ENCODE peak calls at places on chromosome 17, in ten cellular contexts. J is transverse colon, H is H1, A is stomach, X is esophagus muscularis mucosa, B is A549, S is sigmoid colon, Z is ovary, Q is tibial nerve, G is SK-N-SH. T is an unnamed sample.

GRCh38 chr17:36920032-36921000 is 17.0 kb upstream of the LHX1 start:
- DNase-seq in J (no peak), H (no peak), A (no peak), X (no peak), B (peak; percentile 84), S (no peak), Z (no peak), Q (no peak), G (no peak), T (peak; percentile 50)

GRCh38 chr17:63578769-63579111 is 22.0 kb upstream of the TACO1 start:
- DNase-seq in J (no peak), H (no peak), A (no peak), X (no peak), B (no peak), S (no peak), Z (no peak), Q (no peak), G (no peak), T (no peak)

GRCh38 chr17:69302682-69303081 is 24.3 kb downstream of the ABCA5 start:
- DNase-seq in J (no peak), H (no peak), A (no peak), X (no peak), B (no peak), S (no peak), Z (no peak), Q (no peak), G (no peak), T (no peak)

GRCh38 chr17:39632153-39632941 is 4.6 kb upstream of the STARD3 start:
- DNase-seq in J (peak; percentile 93), H (no peak), A (peak; percentile 60), X (no peak), B (no peak), S (peak; percentile 72), Z (no peak), Q (no peak), G (no peak), T (no peak)

GRCh38 chr17:68295086-68295485 is 3.8 kb downstream of the ARSG start:
- DNase-seq in J (no peak), H (no peak), A (no peak), X (no peak), B (no peak), S (no peak), Z (no peak), Q (no peak), G (no peak), T (no peak)

GRCh38 chr17:18877104-18877503 is 19.2 kb downstream of the PRPSAP2 start:
- DNase-seq in J (no peak), H (no peak), A (no peak), X (no peak), B (peak; percentile 21), S (no peak), Z (no peak), Q (no peak), G (no peak), T (no peak)

GRCh38 chr17:40121886-40122465 is at the start of gene MSL1:
- DNase-seq in J (peak; percentile 91), H (no peak), A (peak; percentile 90), X (peak; percentile 96), B (peak; percentile 83), S (peak; percentile 95), Z (peak; percentile 93), Q (peak; percentile 85), G (peak; percentile 98), T (peak; percentile 93)

GRCh38 chr17:29561541-29562517 is 5.0 kb downstream of the ABHD15 start:
- DNase-seq in J (peak; percentile 57), H (no peak), A (no peak), X (no peak), B (no peak), S (peak; percentile 75), Z (no peak), Q (no peak), G (no peak), T (no peak)

GRCh38 chr17:69828087-69828486 is 246.9 kb upstream of the KCNJ16 start:
- DNase-seq in J (no peak), H (no peak), A (peak; percentile 43), X (no peak), B (no peak), S (no peak), Z (no peak), Q (no peak), G (no peak), T (no peak)

GRCh38 chr17:1256699-1257098 is 13.5 kb upstream of the BHLHA9 start:
- DNase-seq in J (no peak), H (no peak), A (no peak), X (no peak), B (no peak), S (no peak), Z (no peak), Q (no peak), G (no peak), T (no peak)

GRCh38 chr17:7842380-7842949 is 8.4 kb downstream of the KDM6B start:
- DNase-seq in J (peak; percentile 82), H (no peak), A (peak; percentile 77), X (peak; percentile 94), B (peak; percentile 90), S (peak; percentile 85), Z (peak; percentile 77), Q (peak; percentile 67), G (no peak), T (peak; percentile 19)

GRCh38 chr17:37137070-37137610 is 188.4 kb downstream of the AATF start:
- DNase-seq in J (no peak), H (no peak), A (no peak), X (no peak), B (no peak), S (no peak), Z (no peak), Q (no peak), G (no peak), T (no peak)

GRCh38 chr17:42325026-42325425 is 36.7 kb downstream of the STAT5A start:
- DNase-seq in J (no peak), H (no peak), A (no peak), X (no peak), B (peak; percentile 85), S (peak; percentile 84), Z (no peak), Q (no peak), G (no peak), T (no peak)
- TF ChIP-seq EP300 in J (no peak), H (no peak), A (no peak), X (no peak), B (no peak), S (peak; percentile 60), Z (no peak), Q (no peak), G (no peak), T (no peak)

GRCh38 chr17:57557793-57558681 is 187.1 kb downstream of the CCDC182 start:
- DNase-seq in J (no peak), H (no peak), A (no peak), X (no peak), B (peak; percentile 28), S (no peak), Z (no peak), Q (no peak), G (no peak), T (no peak)

GRCh38 chr17:57559226-57559625 is 185.9 kb downstream of the CCDC182 start:
- DNase-seq in J (no peak), H (no peak), A (no peak), X (no peak), B (no peak), S (no peak), Z (no peak), Q (no peak), G (no peak), T (no peak)

GRCh38 chr17:57554826-57555635 is 190.1 kb downstream of the CCDC182 start:
- DNase-seq in J (no peak), H (no peak), A (no peak), X (no peak), B (no peak), S (no peak), Z (no peak), Q (no peak), G (peak; percentile 35), T (no peak)

GRCh38 chr17:57555636-57556175 is 189.4 kb downstream of the CCDC182 start:
- DNase-seq in J (no peak), H (no peak), A (no peak), X (no peak), B (no peak), S (no peak), Z (no peak), Q (no peak), G (no peak), T (no peak)

DNA sequence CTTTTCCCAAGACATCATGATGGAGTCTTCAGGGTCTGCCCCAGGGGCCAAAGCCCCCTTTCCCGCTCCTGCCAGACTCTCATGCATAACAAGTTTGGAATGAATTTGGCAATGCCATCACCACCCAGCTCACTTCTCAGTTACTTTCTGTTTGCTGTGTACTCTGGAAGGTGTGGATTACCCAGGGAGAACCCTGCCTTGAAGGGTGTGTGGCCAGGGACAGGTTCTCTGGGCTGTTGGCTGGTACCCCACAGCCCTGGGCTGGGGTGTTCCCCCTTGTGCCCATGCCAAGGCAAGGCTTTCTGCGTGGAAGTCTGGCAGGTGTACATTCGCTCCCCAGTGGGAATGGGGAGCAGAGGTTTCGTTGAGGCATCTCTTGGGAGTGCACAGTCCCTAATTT is 187.7 kb downstream of the CCDC182 start:
- DNase-seq in J (no peak), H (no peak), A (no peak), X (no peak), B (no peak), S (no peak), Z (no peak), Q (no peak), G (no peak), T (no peak)
- H3K4me1 ChIP-seq in J (peaks cover 22% of the 10 kb centered on the region), H (peaks cover 8% of the 10 kb centered on the region), A (peaks cover 26% of the 10 kb centered on the region), X (peaks cover 38% of the 10 kb centered on the region), B (peaks cover 32% of the 10 kb centered on the region), S (no peaks in the 10 kb centered on the region), Z (peaks cover 15% of the 10 kb centered on the region), Q (peaks cover 12% of the 10 kb centered on the region), G (peaks cover 16% of the 10 kb centered on the region), T (peaks cover 23% of the 10 kb centered on the region)

GRCh38 chr17:47720754-47721533 is 12.1 kb upstream of the TBX21 start:
- DNase-seq in J (peak; percentile 28), H (no peak), A (no peak), X (no peak), B (no peak), S (no peak), Z (no peak), Q (no peak), G (peak; percentile 70), T (no peak)
- TF ChIP-seq EP300 in J (no peak), H (no peak), A (no peak), X (no peak), B (no peak), S (no peak), Z (no peak), Q (no peak), G (no peak), T (no peak)

DNA sequence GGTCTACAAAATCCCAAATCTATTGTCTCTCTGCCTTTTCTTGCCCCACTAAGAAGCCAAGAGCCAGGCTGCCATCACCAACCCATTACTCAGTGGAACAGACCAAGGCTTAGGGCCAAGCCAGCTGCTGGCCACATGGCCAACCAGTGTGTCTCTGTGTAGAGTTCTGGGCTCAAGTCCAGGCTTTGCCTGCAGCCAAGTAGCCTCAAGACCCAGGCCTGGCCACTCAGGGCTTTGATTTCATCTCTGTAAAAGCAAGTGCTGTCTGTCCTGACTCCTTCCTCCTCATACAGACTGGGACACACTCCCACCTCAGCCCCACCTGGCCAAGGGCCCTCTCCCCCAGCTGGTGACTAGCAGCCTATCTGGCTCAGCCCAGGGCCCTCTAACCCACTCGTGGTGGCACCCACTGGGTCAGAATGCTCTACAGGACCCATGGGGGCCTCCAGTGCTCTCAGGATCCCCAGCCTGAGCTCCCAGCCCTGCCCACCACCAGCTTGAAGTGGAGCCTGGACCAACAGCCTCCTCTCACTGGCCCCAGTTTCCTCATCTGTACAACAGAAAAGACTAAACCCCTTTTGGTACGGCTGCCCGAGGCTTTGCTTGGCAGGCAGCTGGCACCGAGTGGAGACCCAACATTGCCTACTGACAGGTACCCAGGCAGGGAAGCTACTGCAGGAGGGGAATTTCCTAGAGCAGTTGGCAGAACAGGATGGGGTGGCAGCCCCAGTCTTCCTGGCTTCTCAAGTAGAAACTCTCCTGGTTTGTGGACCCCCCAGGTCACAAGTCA is 14.4 kb downstream of the SREBF1 start:
- DNase-seq in J (no peak), H (no peak), A (peak; percentile 68), X (no peak), B (no peak), S (peak; percentile 94), Z (peak; percentile 75), Q (peak; percentile 86), G (no peak), T (no peak)
- H3K4me1 ChIP-seq in J (peaks cover 92% of the 10 kb centered on the region), H (peaks cover 13% of the 10 kb centered on the region), A (peaks cover 96% of the 10 kb centered on the region), X (peaks cover 94% of the 10 kb centered on the region), B (peaks cover 96% of the 10 kb centered on the region), S (no peaks in the 10 kb centered on the region), Z (peaks cover 43% of the 10 kb centered on the region), Q (peaks cover 80% of the 10 kb centered on the region), G (peaks cover 40% of the 10 kb centered on the region), T (peaks cover 89% of the 10 kb centered on the region)